ENCODE peak calls at places on chromosome 2, in eight cellular contexts. C is stimulated activated CD4-positive, alpha-beta T cell treated with anti-CD3 and anti-CD28 coated beads, Interleukin-1b, Interleukin-23, amount 100 ng/mL, for 48 hours; Y is stimulated activated CD8-positive, alpha-beta memory T cell treated with anti-CD3 and anti-CD28 coated beads, Interleukin-7, amount 100 ng/mL, for 24 hours; U is activated CD8-positive, alpha-beta memory T cell treated with anti-CD3 and anti-CD28 coated beads for 24 hours; D is NCI-H774; W is NCI-H524; Q is GM06990; Z is central memory CD4-positive, alpha-beta T cell. E is an unnamed sample.

GRCh38 chr2:27039871-27040270 is 7.1 kb downstream of the TMEM214 start:
- DNase-seq in C (no peak), Y (no peak), U (no peak), D (no peak), W (no peak), Q (no peak), Z (no peak), E (no peak)

GRCh38 chr2:222859786-222860726 is 780 bp upstream of the ACSL3 start:
- DNase-seq in C (no peak), Y (no peak), U (no peak), D (no peak), W (peak), Q (no peak), Z (no peak), E (no peak)

GRCh38 chr2:72081450-72081849 is 66.2 kb downstream of the CYP26B1 start:
- DNase-seq in C (no peak), Y (no peak), U (no peak), D (no peak), W (no peak), Q (no peak), Z (no peak), E (no peak)

GRCh38 chr2:47297767-47298401 is 105.1 kb upstream of the MSH2 start:
- DNase-seq in C (no peak), Y (no peak), U (no peak), D (no peak), W (no peak), Q (no peak), Z (no peak), E (no peak)

GRCh38 chr2:205879362-205879761 is 197.1 kb downstream of the NRP2 start:
- DNase-seq in C (no peak), Y (no peak), U (no peak), D (peak), W (peak), Q (no peak), Z (no peak), E (peak)

GRCh38 chr2:30257266-30258214 is 26.2 kb downstream of the LBH start:
- DNase-seq in C (no peak), Y (no peak), U (no peak), D (no peak), W (no peak), Q (no peak), Z (peak), E (no peak)

GRCh38 chr2:49371302-49371701 is 217.0 kb upstream of the FSHR start:
- DNase-seq in C (no peak), Y (no peak), U (no peak), D (no peak), W (no peak), Q (no peak), Z (no peak), E (no peak)

GRCh38 chr2:215418064-215418963 is 17.6 kb downstream of the FN1 start:
- DNase-seq in C (no peak), Y (no peak), U (no peak), D (no peak), W (no peak), Q (no peak), Z (no peak), E (no peak)

GRCh38 chr2:143165291-143165690 is 36.1 kb downstream of the ARHGAP15 start:
- DNase-seq in C (no peak), Y (no peak), U (no peak), D (no peak), W (no peak), Q (no peak), Z (no peak), E (no peak)

GRCh38 chr2:242085941-242086621 is 216.6 kb downstream of the RTP5 start:
- DNase-seq in C (peak), Y (no peak), U (no peak), D (no peak), W (peak), Q (peak), Z (no peak), E (no peak)

GRCh38 chr2:20752293-20752692 is 70.6 kb downstream of the LDAH start:
- DNase-seq in C (no peak), Y (no peak), U (no peak), D (no peak), W (no peak), Q (no peak), Z (no peak), E (no peak)

GRCh38 chr2:33158482-33159003 is 211.8 kb downstream of the LTBP1 start:
- DNase-seq in C (no peak), Y (no peak), U (no peak), D (no peak), W (no peak), Q (no peak), Z (no peak), E (no peak)

GRCh38 chr2:233807966-233808892 is 30.1 kb downstream of the MROH2A start:
- DNase-seq in C (no peak), Y (no peak), U (peak), D (no peak), W (no peak), Q (no peak), Z (no peak), E (no peak)

GRCh38 chr2:8659092-8659734 is 22.6 kb upstream of the ID2 start:
- DNase-seq in C (no peak), Y (no peak), U (no peak), D (peak), W (no peak), Q (no peak), Z (no peak), E (no peak)

GRCh38 chr2:177467646-177468045 is 75.1 kb downstream of the AGPS start:
- DNase-seq in C (no peak), Y (no peak), U (no peak), D (no peak), W (no peak), Q (no peak), Z (no peak), E (no peak)

GRCh38 chr2:224958466-224958857 is 83.8 kb downstream of the DOCK10 start:
- DNase-seq in C (no peak), Y (no peak), U (no peak), D (no peak), W (no peak), Q (no peak), Z (no peak), E (no peak)

GRCh38 chr2:240286596-240286995 is 146.1 kb upstream of the OTOS start:
- DNase-seq in C (no peak), Y (no peak), U (no peak), D (no peak), W (peak), Q (no peak), Z (no peak), E (peak)

GRCh38 chr2:188776634-188777033 is 197.5 kb upstream of the COL3A1 start:
- DNase-seq in C (no peak), Y (no peak), U (no peak), D (no peak), W (peak), Q (no peak), Z (no peak), E (no peak)

GRCh38 chr2:73981081-73981968 is 3.4 kb upstream of the TET3 start:
- DNase-seq in C (peak), Y (no peak), U (peak), D (peak), W (peak), Q (peak), Z (no peak), E (no peak)

GRCh38 chr2:240233891-240234502 is 93.5 kb upstream of the OTOS start:
- DNase-seq in C (no peak), Y (no peak), U (no peak), D (no peak), W (no peak), Q (no peak), Z (no peak), E (no peak)

GRCh38 chr2:221817052-221817451 is 244.9 kb upstream of the EPHA4 start:
- DNase-seq in C (no peak), Y (no peak), U (no peak), D (no peak), W (no peak), Q (no peak), Z (no peak), E (no peak)

GRCh38 chr2:219570194-219570923 is 980 bp downstream of the OBSL1 start:
- DNase-seq in C (no peak), Y (no peak), U (no peak), D (no peak), W (peak), Q (no peak), Z (no peak), E (no peak)

GRCh38 chr2:117335967-117336366 is 478.5 kb upstream of the DDX18 start:
- DNase-seq in C (no peak), Y (no peak), U (no peak), D (no peak), W (no peak), Q (no peak), Z (no peak), E (no peak)

GRCh38 chr2:114294814-114295213 is 147.6 kb upstream of the DPP10 start:
- DNase-seq in C (no peak), Y (no peak), U (no peak), D (no peak), W (no peak), Q (no peak), Z (no peak), E (no peak)

GRCh38 chr2:151733781-151734672 is at the start of gene NEB:
- DNase-seq in C (no peak), Y (no peak), U (no peak), D (peak), W (peak), Q (no peak), Z (no peak), E (no peak)

GRCh38 chr2:130727286-130727924 is 1.5 kb upstream of the GPR148 start:
- DNase-seq in C (peak), Y (peak), U (peak), D (peak), W (peak), Q (peak), Z (peak), E (peak)

GRCh38 chr2:109272461-109272860 is 143.5 kb downstream of the SH3RF3 start:
- DNase-seq in C (no peak), Y (no peak), U (no peak), D (no peak), W (peak), Q (no peak), Z (no peak), E (no peak)

GRCh38 chr2:73979021-73979420 is 5.7 kb upstream of the TET3 start:
- DNase-seq in C (peak), Y (no peak), U (peak), D (no peak), W (no peak), Q (no peak), Z (peak), E (no peak)

GRCh38 chr2:105653313-105653712 is 91.4 kb upstream of the NCK2 start:
- DNase-seq in C (no peak), Y (no peak), U (no peak), D (no peak), W (no peak), Q (no peak), Z (no peak), E (no peak)

E was measured in dorsolateral prefrontal cortex.